ENCODE peak calls at places on chromosomes 16 and 17, in six cellular contexts. One of them, this sample, is unnamed.

GRCh38 chr16:49664221-49665215 is 191.4 kb downstream of the ZNF423 start:
- DNase-seq in NCI-H1417: no peak
- DNase-seq in GM03348: peak; percentile 50
- DNase-seq in stimulated activated CD4-positive, alpha-beta T cell treated with anti-CD3 and anti-CD28 coated beads, Interleukin-2, amount 100 ng/mL, for 24 hours: no peak
- DNase-seq in dorsolateral prefrontal cortex: no peak
- DNase-seq in NCI-H1092: no peak
- DNase-seq in this sample: no peak

GRCh38 chr16:90001761-90002503 is 17.3 kb downstream of the DBNDD1 start:
- DNase-seq in GM03348: no peak
- DNase-seq in NCI-H1417: no peak
- DNase-seq in stimulated activated CD4-positive, alpha-beta T cell treated with anti-CD3 and anti-CD28 coated beads, Interleukin-2, amount 100 ng/mL, for 24 hours: no peak
- DNase-seq in dorsolateral prefrontal cortex: no peak
- DNase-seq in NCI-H1092: no peak
- DNase-seq in this sample: no peak

GRCh38 chr17:76246080-76247066 is 6.1 kb upstream of the RNF157 start:
- DNase-seq in stimulated activated CD4-positive, alpha-beta T cell treated with anti-CD3 and anti-CD28 coated beads, Interleukin-2, amount 100 ng/mL, for 24 hours: peak; percentile 58
- DNase-seq in NCI-H1092: no peak
- DNase-seq in NCI-H1417: no peak
- DNase-seq in dorsolateral prefrontal cortex: no peak
- DNase-seq in GM03348: no peak
- DNase-seq in this sample: no peak

GRCh38 chr17:1724869-1725641 is 551 bp downstream of the WDR81 start:
- DNase-seq in NCI-H1092: no peak
- DNase-seq in NCI-H1417: no peak
- DNase-seq in dorsolateral prefrontal cortex: peak; percentile 24
- DNase-seq in stimulated activated CD4-positive, alpha-beta T cell treated with anti-CD3 and anti-CD28 coated beads, Interleukin-2, amount 100 ng/mL, for 24 hours: no peak
- DNase-seq in GM03348: no peak
- DNase-seq in this sample: no peak

GRCh38 chr16:87056083-87056482 is 261.1 kb downstream of the C16orf95 start:
- DNase-seq in GM03348: peak; percentile 52
- DNase-seq in stimulated activated CD4-positive, alpha-beta T cell treated with anti-CD3 and anti-CD28 coated beads, Interleukin-2, amount 100 ng/mL, for 24 hours: no peak
- DNase-seq in NCI-H1092: no peak
- DNase-seq in NCI-H1417: no peak
- DNase-seq in dorsolateral prefrontal cortex: no peak
- DNase-seq in this sample: no peak

GRCh38 chr17:50163846-50164696 is 1.7 kb upstream of the SGCA start:
- DNase-seq in NCI-H1417: no peak
- DNase-seq in dorsolateral prefrontal cortex: no peak
- DNase-seq in stimulated activated CD4-positive, alpha-beta T cell treated with anti-CD3 and anti-CD28 coated beads, Interleukin-2, amount 100 ng/mL, for 24 hours: no peak
- DNase-seq in GM03348: no peak
- DNase-seq in NCI-H1092: no peak
- DNase-seq in this sample: no peak

GRCh38 chr17:29243792-29244191 is 2.9 kb upstream of the CRYBA1 start:
- DNase-seq in stimulated activated CD4-positive, alpha-beta T cell treated with anti-CD3 and anti-CD28 coated beads, Interleukin-2, amount 100 ng/mL, for 24 hours: no peak
- DNase-seq in dorsolateral prefrontal cortex: no peak
- DNase-seq in GM03348: peak; percentile 52
- DNase-seq in NCI-H1417: no peak
- DNase-seq in NCI-H1092: no peak
- DNase-seq in this sample: no peak

GRCh38 chr17:73335591-73336503 is 24.0 kb upstream of the CDC42EP4 start:
- DNase-seq in NCI-H1417: no peak
- DNase-seq in stimulated activated CD4-positive, alpha-beta T cell treated with anti-CD3 and anti-CD28 coated beads, Interleukin-2, amount 100 ng/mL, for 24 hours: no peak
- DNase-seq in dorsolateral prefrontal cortex: no peak
- DNase-seq in GM03348: no peak
- DNase-seq in NCI-H1092: no peak
- DNase-seq in this sample: no peak

GRCh38 chr16:17230932-17231581 is 239.7 kb downstream of the XYLT1 start:
- DNase-seq in NCI-H1417: no peak
- DNase-seq in dorsolateral prefrontal cortex: no peak
- DNase-seq in GM03348: no peak
- DNase-seq in stimulated activated CD4-positive, alpha-beta T cell treated with anti-CD3 and anti-CD28 coated beads, Interleukin-2, amount 100 ng/mL, for 24 hours: no peak
- DNase-seq in NCI-H1092: no peak
- DNase-seq in this sample: no peak

GRCh38 chr16:58931436-58931835 is 197.3 kb upstream of the GOT2 start:
- DNase-seq in GM03348: peak; percentile 13
- DNase-seq in dorsolateral prefrontal cortex: no peak
- DNase-seq in NCI-H1092: no peak
- DNase-seq in NCI-H1417: no peak
- DNase-seq in stimulated activated CD4-positive, alpha-beta T cell treated with anti-CD3 and anti-CD28 coated beads, Interleukin-2, amount 100 ng/mL, for 24 hours: no peak
- DNase-seq in this sample: no peak

GRCh38 chr16:49824600-49824999 is 31.3 kb downstream of the ZNF423 start:
- DNase-seq in GM03348: no peak
- DNase-seq in stimulated activated CD4-positive, alpha-beta T cell treated with anti-CD3 and anti-CD28 coated beads, Interleukin-2, amount 100 ng/mL, for 24 hours: no peak
- DNase-seq in NCI-H1417: no peak
- DNase-seq in NCI-H1092: no peak
- DNase-seq in dorsolateral prefrontal cortex: no peak
- DNase-seq in this sample: no peak

GRCh38 chr17:32525116-32525515 is 38.3 kb downstream of the CDK5R1 start:
- DNase-seq in NCI-H1092: no peak
- DNase-seq in GM03348: peak; percentile 85
- DNase-seq in NCI-H1417: no peak
- DNase-seq in dorsolateral prefrontal cortex: no peak
- DNase-seq in stimulated activated CD4-positive, alpha-beta T cell treated with anti-CD3 and anti-CD28 coated beads, Interleukin-2, amount 100 ng/mL, for 24 hours: no peak
- DNase-seq in this sample: no peak

GRCh38 chr17:36697907-36698526 is 96.6 kb downstream of the MRM1 start:
- DNase-seq in GM03348: no peak
- DNase-seq in NCI-H1417: no peak
- DNase-seq in stimulated activated CD4-positive, alpha-beta T cell treated with anti-CD3 and anti-CD28 coated beads, Interleukin-2, amount 100 ng/mL, for 24 hours: no peak
- DNase-seq in dorsolateral prefrontal cortex: no peak
- DNase-seq in NCI-H1092: no peak
- DNase-seq in this sample: no peak

GRCh38 chr16:11327277-11328171 is 17.7 kb upstream of the RMI2 start:
- DNase-seq in dorsolateral prefrontal cortex: no peak
- DNase-seq in GM03348: no peak
- DNase-seq in NCI-H1417: no peak
- DNase-seq in NCI-H1092: no peak
- DNase-seq in stimulated activated CD4-positive, alpha-beta T cell treated with anti-CD3 and anti-CD28 coated beads, Interleukin-2, amount 100 ng/mL, for 24 hours: no peak
- DNase-seq in this sample: no peak

GRCh38 chr16:74268372-74268782 is 28.2 kb upstream of the PSMD7 start:
- DNase-seq in NCI-H1092: no peak
- DNase-seq in NCI-H1417: peak; percentile 31
- DNase-seq in GM03348: no peak
- DNase-seq in dorsolateral prefrontal cortex: no peak
- DNase-seq in stimulated activated CD4-positive, alpha-beta T cell treated with anti-CD3 and anti-CD28 coated beads, Interleukin-2, amount 100 ng/mL, for 24 hours: no peak
- DNase-seq in this sample: no peak

GRCh38 chr17:76560877-76561221 is 21.0 kb downstream of the PRCD start:
- DNase-seq in dorsolateral prefrontal cortex: no peak
- DNase-seq in NCI-H1092: no peak
- DNase-seq in stimulated activated CD4-positive, alpha-beta T cell treated with anti-CD3 and anti-CD28 coated beads, Interleukin-2, amount 100 ng/mL, for 24 hours: no peak
- DNase-seq in NCI-H1417: no peak
- DNase-seq in GM03348: no peak
- DNase-seq in this sample: no peak

GRCh38 chr16:75062135-75062943 is 54.2 kb downstream of the LDHD start:
- DNase-seq in stimulated activated CD4-positive, alpha-beta T cell treated with anti-CD3 and anti-CD28 coated beads, Interleukin-2, amount 100 ng/mL, for 24 hours: no peak
- DNase-seq in dorsolateral prefrontal cortex: no peak
- DNase-seq in NCI-H1417: no peak
- DNase-seq in GM03348: no peak
- DNase-seq in NCI-H1092: no peak
- DNase-seq in this sample: no peak

GRCh38 chr17:17710728-17711541 is 29.7 kb downstream of the RAI1 start:
- DNase-seq in stimulated activated CD4-positive, alpha-beta T cell treated with anti-CD3 and anti-CD28 coated beads, Interleukin-2, amount 100 ng/mL, for 24 hours: no peak
- DNase-seq in NCI-H1092: no peak
- DNase-seq in dorsolateral prefrontal cortex: no peak
- DNase-seq in GM03348: peak; percentile 91
- DNase-seq in NCI-H1417: peak; percentile 24
- DNase-seq in this sample: no peak

GRCh38 chr16:27025581-27025980 is 41.1 kb upstream of the C16orf82 start:
- DNase-seq in stimulated activated CD4-positive, alpha-beta T cell treated with anti-CD3 and anti-CD28 coated beads, Interleukin-2, amount 100 ng/mL, for 24 hours: no peak
- DNase-seq in dorsolateral prefrontal cortex: no peak
- DNase-seq in GM03348: no peak
- DNase-seq in NCI-H1092: no peak
- DNase-seq in NCI-H1417: no peak
- DNase-seq in this sample: no peak

GRCh38 chr17:49996495-49997255 is 1.7 kb upstream of the DLX3 start:
- DNase-seq in NCI-H1417: peak; percentile 72
- DNase-seq in stimulated activated CD4-positive, alpha-beta T cell treated with anti-CD3 and anti-CD28 coated beads, Interleukin-2, amount 100 ng/mL, for 24 hours: peak; percentile 81
- DNase-seq in GM03348: peak; percentile 89
- DNase-seq in NCI-H1092: no peak
- DNase-seq in dorsolateral prefrontal cortex: peak; percentile 54
- DNase-seq in this sample: peak; percentile 61

GRCh38 chr16:85625053-85625452 is 11.9 kb downstream of the GSE1 start:
- DNase-seq in NCI-H1417: peak; percentile 58
- DNase-seq in dorsolateral prefrontal cortex: peak; percentile 66
- DNase-seq in stimulated activated CD4-positive, alpha-beta T cell treated with anti-CD3 and anti-CD28 coated beads, Interleukin-2, amount 100 ng/mL, for 24 hours: no peak
- DNase-seq in GM03348: no peak
- DNase-seq in NCI-H1092: no peak
- DNase-seq in this sample: no peak

GRCh38 chr16:77190478-77191258 is at the start of gene MON1B:
- DNase-seq in stimulated activated CD4-positive, alpha-beta T cell treated with anti-CD3 and anti-CD28 coated beads, Interleukin-2, amount 100 ng/mL, for 24 hours: peak; percentile 93
- DNase-seq in NCI-H1092: peak; percentile 98
- DNase-seq in NCI-H1417: peak; percentile 97
- DNase-seq in dorsolateral prefrontal cortex: peak; percentile 98
- DNase-seq in GM03348: peak; percentile 99
- DNase-seq in this sample: peak; percentile 87

GRCh38 chr17:58328195-58329034 is at the start of gene TSPOAP1:
- DNase-seq in stimulated activated CD4-positive, alpha-beta T cell treated with anti-CD3 and anti-CD28 coated beads, Interleukin-2, amount 100 ng/mL, for 24 hours: peak; percentile 85
- DNase-seq in GM03348: no peak
- DNase-seq in NCI-H1417: no peak
- DNase-seq in dorsolateral prefrontal cortex: peak; percentile 79
- DNase-seq in NCI-H1092: no peak
- DNase-seq in this sample: peak; percentile 82

GRCh38 chr17:2948721-2949468 is 114.5 kb downstream of the OR1D5 start:
- DNase-seq in dorsolateral prefrontal cortex: no peak
- DNase-seq in stimulated activated CD4-positive, alpha-beta T cell treated with anti-CD3 and anti-CD28 coated beads, Interleukin-2, amount 100 ng/mL, for 24 hours: no peak
- DNase-seq in NCI-H1417: no peak
- DNase-seq in GM03348: no peak
- DNase-seq in NCI-H1092: no peak
- DNase-seq in this sample: no peak

GRCh38 chr16:54805648-54806047 is 125.0 kb upstream of the IRX5 start:
- DNase-seq in NCI-H1092: no peak
- DNase-seq in dorsolateral prefrontal cortex: no peak
- DNase-seq in NCI-H1417: no peak
- DNase-seq in GM03348: no peak
- DNase-seq in stimulated activated CD4-positive, alpha-beta T cell treated with anti-CD3 and anti-CD28 coated beads, Interleukin-2, amount 100 ng/mL, for 24 hours: no peak
- DNase-seq in this sample: no peak

GRCh38 chr17:56653877-56654276 is 60.4 kb downstream of the NOG start:
- DNase-seq in dorsolateral prefrontal cortex: no peak
- DNase-seq in NCI-H1092: no peak
- DNase-seq in NCI-H1417: no peak
- DNase-seq in stimulated activated CD4-positive, alpha-beta T cell treated with anti-CD3 and anti-CD28 coated beads, Interleukin-2, amount 100 ng/mL, for 24 hours: peak; percentile 64
- DNase-seq in GM03348: peak; percentile 62
- DNase-seq in this sample: peak; percentile 40

GRCh38 chr16:67613808-67614207 is 31.1 kb upstream of the CARMIL2 start:
- DNase-seq in dorsolateral prefrontal cortex: no peak
- DNase-seq in NCI-H1417: no peak
- DNase-seq in NCI-H1092: no peak
- DNase-seq in stimulated activated CD4-positive, alpha-beta T cell treated with anti-CD3 and anti-CD28 coated beads, Interleukin-2, amount 100 ng/mL, for 24 hours: no peak
- DNase-seq in GM03348: no peak
- DNase-seq in this sample: peak; percentile 3

GRCh38 chr16:4664538-4665418 is 28.6 kb upstream of the NUDT16L1 start:
- DNase-seq in dorsolateral prefrontal cortex: no peak
- DNase-seq in NCI-H1417: peak; percentile 54
- DNase-seq in stimulated activated CD4-positive, alpha-beta T cell treated with anti-CD3 and anti-CD28 coated beads, Interleukin-2, amount 100 ng/mL, for 24 hours: peak; percentile 57
- DNase-seq in GM03348: no peak
- DNase-seq in NCI-H1092: no peak
- DNase-seq in this sample: peak; percentile 33

GRCh38 chr17:74853048-74853397 is 6.7 kb downstream of the GRIN2C start:
- DNase-seq in stimulated activated CD4-positive, alpha-beta T cell treated with anti-CD3 and anti-CD28 coated beads, Interleukin-2, amount 100 ng/mL, for 24 hours: no peak
- DNase-seq in NCI-H1092: no peak
- DNase-seq in NCI-H1417: no peak
- DNase-seq in dorsolateral prefrontal cortex: no peak
- DNase-seq in GM03348: no peak
- DNase-seq in this sample: no peak